ENCODE peak calls at places on chromosomes 1 and 21, in seven cellular contexts. Q, T, Y, X, W, L and K are unnamed samples.

GRCh38 chr1:21338568-21339401 is 48.5 kb upstream of the ECE1 start:
- DNase-seq in Q (no peak), T (no peak), Y (peak; percentile 78), X (peak; percentile 90), W (peak; percentile 87), L (peak; percentile 89), K (peak; percentile 75)

GRCh38 chr1:155184835-155185782 is 11.5 kb downstream of the TRIM46 start:
- DNase-seq in Q (peak; percentile 72), T (no peak), Y (no peak), X (peak; percentile 29), W (no peak), L (peak; percentile 93), K (peak; percentile 76)

GRCh38 chr1:194117582-194117981 is 931.2 kb upstream of the B3GALT2 start:
- DNase-seq in Q (no peak), T (no peak), Y (peak; percentile 11), X (no peak), W (no peak), L (no peak), K (no peak)

GRCh38 chr1:58883888-58884482 is 100.1 kb upstream of the JUN start:
- DNase-seq in Q (no peak), T (no peak), Y (no peak), X (no peak), W (no peak), L (no peak), K (no peak)

GRCh38 chr1:156879876-156880275 is 13.6 kb upstream of the PEAR1 start:
- DNase-seq in Q (no peak), T (no peak), Y (no peak), X (no peak), W (no peak), L (no peak), K (no peak)

GRCh38 chr1:32695098-32695904 is 7.3 kb downstream of the SYNC start:
- DNase-seq in Q (no peak), T (no peak), Y (no peak), X (peak; percentile 56), W (no peak), L (peak; percentile 90), K (peak; percentile 56)

GRCh38 chr21:37496972-37497371 is 130.4 kb downstream of the DYRK1A start:
- DNase-seq in Q (no peak), T (no peak), Y (no peak), X (no peak), W (no peak), L (no peak), K (no peak)

GRCh38 chr1:46488343-46489168 is 1.1 kb upstream of the DMBX1 start:
- DNase-seq in Q (no peak), T (no peak), Y (no peak), X (no peak), W (no peak), L (no peak), K (no peak)

GRCh38 chr1:168469690-168470089 is 74.1 kb downstream of the XCL2 start:
- DNase-seq in Q (peak; percentile 19), T (peak; percentile 56), Y (no peak), X (peak; percentile 48), W (no peak), L (peak; percentile 34), K (peak; percentile 60)

GRCh38 chr1:21077085-21077484 is 99.6 kb downstream of the EIF4G3 start:
- DNase-seq in Q (no peak), T (no peak), Y (no peak), X (no peak), W (no peak), L (no peak), K (no peak)

GRCh38 chr1:172298146-172298545 is 122.3 kb upstream of the C1orf105 start:
- DNase-seq in Q (no peak), T (no peak), Y (no peak), X (no peak), W (no peak), L (no peak), K (no peak)

GRCh38 chr1:77889671-77890070 is 1.2 kb downstream of the NEXN start:
- DNase-seq in Q (no peak), T (no peak), Y (peak; percentile 12), X (no peak), W (no peak), L (no peak), K (no peak)

GRCh38 chr21:34640858-34641257 is 25.9 kb upstream of the RCAN1 start:
- DNase-seq in Q (no peak), T (no peak), Y (peak; percentile 1), X (no peak), W (no peak), L (no peak), K (no peak)

GRCh38 chr1:157992031-157992568 is 1.3 kb upstream of the KIRREL1 start:
- DNase-seq in Q (peak; percentile 54), T (no peak), Y (peak; percentile 69), X (peak; percentile 84), W (peak; percentile 59), L (peak; percentile 58), K (peak; percentile 67)

GRCh38 chr1:23908453-23909341 is 4.5 kb downstream of the CNR2 start:
- DNase-seq in Q (peak; percentile 83), T (no peak), Y (no peak), X (no peak), W (no peak), L (no peak), K (peak; percentile 38)

GRCh38 chr1:213979751-213980605 is 7.8 kb upstream of the PROX1 start:
- DNase-seq in Q (no peak), T (no peak), Y (no peak), X (no peak), W (no peak), L (no peak), K (no peak)

GRCh38 chr1:39927538-39927937 is 25.8 kb upstream of the MYCL start:
- DNase-seq in Q (no peak), T (no peak), Y (no peak), X (no peak), W (no peak), L (no peak), K (no peak)

GRCh38 chr1:168386492-168386891 is 105.8 kb downstream of the TBX19 start:
- DNase-seq in Q (no peak), T (no peak), Y (no peak), X (no peak), W (no peak), L (no peak), K (no peak)

GRCh38 chr1:153358691-153358975 is 979 bp downstream of the S100A9 start:
- DNase-seq in Q (no peak), T (no peak), Y (no peak), X (no peak), W (no peak), L (no peak), K (no peak)

GRCh38 chr1:84759756-84760155 is 69.5 kb upstream of the SSX2IP start:
- DNase-seq in Q (no peak), T (no peak), Y (no peak), X (no peak), W (no peak), L (no peak), K (no peak)

GRCh38 chr1:17643861-17644703 is 104.6 kb downstream of the ARHGEF10L start:
- DNase-seq in Q (no peak), T (no peak), Y (no peak), X (no peak), W (no peak), L (no peak), K (no peak)

GRCh38 chr21:28142692-28143091 is 850.0 kb downstream of the LTN1 start:
- DNase-seq in Q (no peak), T (no peak), Y (no peak), X (no peak), W (no peak), L (no peak), K (no peak)

GRCh38 chr1:36350659-36351171 is 27.3 kb upstream of the EVA1B start:
- DNase-seq in Q (no peak), T (no peak), Y (peak; percentile 49), X (no peak), W (no peak), L (no peak), K (no peak)

GRCh38 chr1:192475970-192476369 is 99.6 kb upstream of the RGS1 start:
- DNase-seq in Q (no peak), T (no peak), Y (no peak), X (no peak), W (no peak), L (no peak), K (no peak)

GRCh38 chr1:41811051-41811795 is 107.5 kb downstream of the HIVEP3 start:
- DNase-seq in Q (no peak), T (no peak), Y (no peak), X (no peak), W (no peak), L (no peak), K (no peak)

GRCh38 chr1:213678753-213679152 is 309.0 kb upstream of the PROX1 start:
- DNase-seq in Q (no peak), T (no peak), Y (no peak), X (no peak), W (no peak), L (no peak), K (no peak)

DNA sequence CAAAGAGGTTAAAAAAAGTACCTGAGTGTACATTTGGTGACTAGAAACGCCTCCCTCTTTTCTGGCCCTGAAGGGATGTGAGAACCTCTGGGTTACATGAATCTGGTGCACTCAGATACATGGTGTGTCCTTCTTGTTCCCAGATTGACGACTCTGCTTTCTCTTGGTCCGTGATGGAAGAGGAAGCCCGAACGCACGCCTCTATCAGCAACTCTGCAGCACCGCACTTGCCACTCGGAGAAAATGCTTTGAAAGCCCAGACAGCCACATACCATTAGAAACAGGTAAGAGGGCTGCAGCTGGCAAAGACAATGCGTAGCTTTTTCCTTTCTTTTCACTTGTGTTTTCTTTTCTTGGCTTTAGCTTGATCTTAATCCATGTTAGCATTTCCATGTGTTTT is 21.1 kb upstream of the ZBTB21 start:
- DNase-seq in Q (no peak), T (no peak), Y (no peak), X (no peak), W (no peak), L (no peak), K (no peak)
- H3K4me1 ChIP-seq in Q (no peaks in the 10 kb centered on the region), T (no peaks in the 10 kb centered on the region), Y (no peaks in the 10 kb centered on the region), X (peaks cover 4% of the 10 kb centered on the region), W (no peaks in the 10 kb centered on the region), L (no peaks in the 10 kb centered on the region), K (peaks cover 6% of the 10 kb centered on the region)

DNA sequence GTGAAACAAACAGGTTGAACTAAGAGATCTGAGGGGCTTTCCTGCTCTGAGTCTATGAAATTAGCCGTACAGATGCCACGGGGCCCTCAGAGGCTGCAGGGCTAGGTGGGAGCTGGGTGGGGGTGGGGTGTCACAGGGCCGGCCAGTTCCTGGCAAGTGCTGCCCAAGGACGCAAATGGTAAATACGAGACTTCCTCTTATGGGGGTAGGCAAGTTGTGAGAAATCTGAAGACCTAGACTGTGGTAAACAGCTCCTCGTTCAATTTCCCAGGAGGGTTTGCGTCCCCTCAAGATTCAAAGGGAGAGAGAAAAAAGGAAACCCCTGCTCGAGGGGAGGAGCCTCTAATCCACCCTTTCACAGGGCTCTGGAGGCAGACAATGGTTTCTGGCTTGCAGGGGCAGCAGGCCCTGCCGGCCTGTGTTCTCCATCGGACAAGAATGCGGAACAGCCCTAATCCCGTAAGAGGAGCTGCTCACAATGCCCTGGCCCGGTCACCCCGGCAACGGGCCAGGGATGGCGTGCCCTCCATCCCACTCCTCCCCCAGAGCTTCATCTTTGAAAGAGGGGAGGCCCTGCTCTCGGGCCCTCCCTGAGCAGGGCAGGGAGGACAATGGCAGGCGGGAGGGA is 7.8 kb downstream of the NUAK2 start:
- DNase-seq in Q (peak; percentile 67), T (no peak), Y (peak; percentile 76), X (peak; percentile 55), W (peak; percentile 35), L (peak; percentile 35), K (peak; percentile 49)
- TF ChIP-seq POLR2A in Q (no peak), T (no peak), Y (no peak), X (no peak), W (peak; percentile 4), L (no peak), K (no peak)

GRCh38 chr21:36135391-36136094 is 664 bp downstream of the CBR3 start:
- DNase-seq in Q (peak; percentile 62), T (no peak), Y (peak; percentile 58), X (peak; percentile 64), W (peak; percentile 63), L (peak; percentile 55), K (peak; percentile 62)
- H3K4me3 ChIP-seq in Q (peak overlapping the region; percentile 67), T (peak overlapping the region; percentile 51), Y (peak overlapping the region; percentile 63), X (peak overlapping the region; percentile 48), W (peak overlapping the region; percentile 65), L (peak overlapping the region; percentile 72), K (peak overlapping the region; percentile 44)

GRCh38 chr1:190001187-190001586 is 476.5 kb downstream of the BRINP3 start:
- DNase-seq in Q (no peak), T (no peak), Y (peak; percentile 31), X (no peak), W (no peak), L (no peak), K (no peak)
- H3K4me1 ChIP-seq in Q (no peaks in the 10 kb centered on the region), T (no peaks in the 10 kb centered on the region), Y (peaks cover 20% of the 10 kb centered on the region), X (no peaks in the 10 kb centered on the region), W (no peaks in the 10 kb centered on the region), L (no peaks in the 10 kb centered on the region), K (no peaks in the 10 kb centered on the region)